ENCODE peak calls at places on chromosome 22, in eight cellular contexts. One of them, this sample, is unnamed.

GRCh38 chr22:38190581-38190980 is 9.0 kb upstream of the PLA2G6 start:
- DNase-seq in fibroblast of lung: no peak
- DNase-seq in tibial artery: no peak
- DNase-seq in AG04450: no peak
- DNase-seq in BJ: no peak
- DNase-seq in sigmoid colon: no peak
- DNase-seq in GM12864: no peak
- DNase-seq in upper lobe of right lung: no peak
- DNase-seq in this sample: no peak

GRCh38 chr22:45552580-45553332 is 50.1 kb downstream of the FBLN1 start:
- DNase-seq in fibroblast of lung: peak; percentile 97
- DNase-seq in tibial artery: peak; percentile 81
- DNase-seq in AG04450: peak; percentile 90
- DNase-seq in BJ: peak; percentile 79
- DNase-seq in sigmoid colon: peak; percentile 82
- DNase-seq in GM12864: no peak
- DNase-seq in upper lobe of right lung: peak; percentile 86
- DNase-seq in this sample: no peak

GRCh38 chr22:21937041-21937820 is 15.4 kb downstream of the PPM1F start:
- DNase-seq in fibroblast of lung: no peak
- DNase-seq in tibial artery: peak; percentile 72
- DNase-seq in AG04450: no peak
- DNase-seq in BJ: no peak
- DNase-seq in sigmoid colon: no peak
- DNase-seq in GM12864: no peak
- DNase-seq in upper lobe of right lung: no peak
- DNase-seq in this sample: no peak

GRCh38 chr22:30649430-30650007 is 13.9 kb downstream of the SLC35E4 start:
- DNase-seq in fibroblast of lung: peak; percentile 77
- DNase-seq in tibial artery: no peak
- DNase-seq in AG04450: no peak
- DNase-seq in BJ: no peak
- DNase-seq in sigmoid colon: no peak
- DNase-seq in GM12864: no peak
- DNase-seq in upper lobe of right lung: no peak
- DNase-seq in this sample: no peak

GRCh38 chr22:38964989-38965388 is 7.6 kb downstream of the APOBEC3A start:
- DNase-seq in fibroblast of lung: no peak
- DNase-seq in tibial artery: no peak
- DNase-seq in AG04450: no peak
- DNase-seq in BJ: no peak
- DNase-seq in sigmoid colon: no peak
- DNase-seq in GM12864: no peak
- DNase-seq in upper lobe of right lung: no peak
- DNase-seq in this sample: no peak

GRCh38 chr22:20566420-20567260 is 59.2 kb downstream of the MED15 start:
- DNase-seq in fibroblast of lung: peak; percentile 95
- DNase-seq in tibial artery: no peak
- DNase-seq in AG04450: no peak
- DNase-seq in BJ: no peak
- DNase-seq in sigmoid colon: peak; percentile 78
- DNase-seq in GM12864: no peak
- DNase-seq in upper lobe of right lung: peak; percentile 63
- DNase-seq in this sample: no peak

GRCh38 chr22:22810018-22810427 is 77.6 kb upstream of the IGLL5 start:
- DNase-seq in fibroblast of lung: peak; percentile 21
- DNase-seq in tibial artery: peak; percentile 60
- DNase-seq in AG04450: no peak
- DNase-seq in BJ: no peak
- DNase-seq in sigmoid colon: no peak
- DNase-seq in GM12864: peak; percentile 37
- DNase-seq in upper lobe of right lung: peak; percentile 76
- DNase-seq in this sample: no peak

GRCh38 chr22:22704156-22704946 is 59.9 kb downstream of the GGTLC2 start:
- DNase-seq in fibroblast of lung: no peak
- DNase-seq in tibial artery: peak; percentile 38
- DNase-seq in AG04450: no peak
- DNase-seq in BJ: no peak
- DNase-seq in sigmoid colon: no peak
- DNase-seq in GM12864: no peak
- DNase-seq in upper lobe of right lung: no peak
- DNase-seq in this sample: no peak

GRCh38 chr22:23657712-23658111 is 25.6 kb upstream of the DRICH1 start:
- DNase-seq in fibroblast of lung: no peak
- DNase-seq in tibial artery: no peak
- DNase-seq in AG04450: no peak
- DNase-seq in BJ: no peak
- DNase-seq in sigmoid colon: no peak
- DNase-seq in GM12864: no peak
- DNase-seq in upper lobe of right lung: peak; percentile 1
- DNase-seq in this sample: no peak

GRCh38 chr22:19884161-19884953 is 29.7 kb upstream of the GNB1L start:
- DNase-seq in fibroblast of lung: no peak
- DNase-seq in tibial artery: peak; percentile 61
- DNase-seq in AG04450: no peak
- DNase-seq in BJ: no peak
- DNase-seq in sigmoid colon: peak; percentile 56
- DNase-seq in GM12864: no peak
- DNase-seq in upper lobe of right lung: peak; percentile 43
- DNase-seq in this sample: no peak

GRCh38 chr22:37623075-37624016 is 14.7 kb downstream of the GGA1 start:
- DNase-seq in fibroblast of lung: peak; percentile 57
- DNase-seq in tibial artery: peak; percentile 76
- DNase-seq in AG04450: no peak
- DNase-seq in BJ: no peak
- DNase-seq in sigmoid colon: peak; percentile 85
- DNase-seq in GM12864: no peak
- DNase-seq in upper lobe of right lung: peak; percentile 85
- DNase-seq in this sample: no peak

GRCh38 chr22:38401336-38402084 is 53.5 kb downstream of the KCNJ4 start:
- DNase-seq in fibroblast of lung: no peak
- DNase-seq in tibial artery: no peak
- DNase-seq in AG04450: no peak
- DNase-seq in BJ: no peak
- DNase-seq in sigmoid colon: no peak
- DNase-seq in GM12864: no peak
- DNase-seq in upper lobe of right lung: peak; percentile 53
- DNase-seq in this sample: no peak

GRCh38 chr22:46070722-46071450 is 79.4 kb upstream of the PPARA start:
- DNase-seq in fibroblast of lung: peak; percentile 59
- DNase-seq in tibial artery: peak; percentile 86
- DNase-seq in AG04450: no peak
- DNase-seq in BJ: no peak
- DNase-seq in sigmoid colon: peak; percentile 81
- DNase-seq in GM12864: no peak
- DNase-seq in upper lobe of right lung: peak; percentile 89
- DNase-seq in this sample: no peak

GRCh38 chr22:33757443-33758124 is 162.7 kb downstream of the LARGE1 start:
- DNase-seq in fibroblast of lung: no peak
- DNase-seq in tibial artery: no peak
- DNase-seq in AG04450: no peak
- DNase-seq in BJ: no peak
- DNase-seq in sigmoid colon: no peak
- DNase-seq in GM12864: no peak
- DNase-seq in upper lobe of right lung: no peak
- DNase-seq in this sample: no peak

GRCh38 chr22:33758125-33758483 is 162.2 kb downstream of the LARGE1 start:
- DNase-seq in fibroblast of lung: no peak
- DNase-seq in tibial artery: no peak
- DNase-seq in AG04450: no peak
- DNase-seq in BJ: no peak
- DNase-seq in sigmoid colon: no peak
- DNase-seq in GM12864: no peak
- DNase-seq in upper lobe of right lung: no peak
- DNase-seq in this sample: no peak

GRCh38 chr22:33757041-33757440 is 163.2 kb downstream of the LARGE1 start:
- DNase-seq in fibroblast of lung: no peak
- DNase-seq in tibial artery: no peak
- DNase-seq in AG04450: no peak
- DNase-seq in BJ: no peak
- DNase-seq in sigmoid colon: no peak
- DNase-seq in GM12864: no peak
- DNase-seq in upper lobe of right lung: no peak
- DNase-seq in this sample: no peak

GRCh38 chr22:33758961-33759360 is 161.3 kb downstream of the LARGE1 start:
- DNase-seq in fibroblast of lung: no peak
- DNase-seq in tibial artery: no peak
- DNase-seq in AG04450: no peak
- DNase-seq in BJ: no peak
- DNase-seq in sigmoid colon: no peak
- DNase-seq in GM12864: no peak
- DNase-seq in upper lobe of right lung: no peak
- DNase-seq in this sample: no peak

GRCh38 chr22:33756508-33756949 is 163.7 kb downstream of the LARGE1 start:
- DNase-seq in fibroblast of lung: no peak
- DNase-seq in tibial artery: no peak
- DNase-seq in AG04450: no peak
- DNase-seq in BJ: no peak
- DNase-seq in sigmoid colon: no peak
- DNase-seq in GM12864: no peak
- DNase-seq in upper lobe of right lung: no peak
- DNase-seq in this sample: no peak
- TF ChIP-seq CTCF in fibroblast of lung: no peak
- TF ChIP-seq CTCF in tibial artery: no peak
- TF ChIP-seq CTCF in AG04450: no peak
- TF ChIP-seq CTCF in BJ: no peak
- TF ChIP-seq CTCF in sigmoid colon: no peak
- TF ChIP-seq CTCF in GM12864: peak; percentile 13
- TF ChIP-seq CTCF in upper lobe of right lung: no peak
- TF ChIP-seq CTCF in this sample: no peak

GRCh38 chr22:49450521-49450920 is 377.2 kb downstream of the BRD1 start:
- DNase-seq in fibroblast of lung: no peak
- DNase-seq in tibial artery: no peak
- DNase-seq in AG04450: no peak
- DNase-seq in BJ: no peak
- DNase-seq in sigmoid colon: no peak
- DNase-seq in GM12864: no peak
- DNase-seq in upper lobe of right lung: no peak
- DNase-seq in this sample: no peak

GRCh38 chr22:49449377-49449776 is 378.3 kb downstream of the BRD1 start:
- DNase-seq in fibroblast of lung: no peak
- DNase-seq in tibial artery: no peak
- DNase-seq in AG04450: no peak
- DNase-seq in BJ: no peak
- DNase-seq in sigmoid colon: no peak
- DNase-seq in GM12864: no peak
- DNase-seq in upper lobe of right lung: no peak
- DNase-seq in this sample: no peak

GRCh38 chr22:49449811-49450386 is 377.8 kb downstream of the BRD1 start:
- DNase-seq in fibroblast of lung: no peak
- DNase-seq in tibial artery: no peak
- DNase-seq in AG04450: no peak
- DNase-seq in BJ: no peak
- DNase-seq in sigmoid colon: no peak
- DNase-seq in GM12864: no peak
- DNase-seq in upper lobe of right lung: no peak
- DNase-seq in this sample: no peak

GRCh38 chr22:49447837-49448236 is 379.8 kb downstream of the BRD1 start:
- DNase-seq in fibroblast of lung: no peak
- DNase-seq in tibial artery: peak; percentile 44
- DNase-seq in AG04450: no peak
- DNase-seq in BJ: no peak
- DNase-seq in sigmoid colon: no peak
- DNase-seq in GM12864: no peak
- DNase-seq in upper lobe of right lung: no peak
- DNase-seq in this sample: no peak

DNA sequence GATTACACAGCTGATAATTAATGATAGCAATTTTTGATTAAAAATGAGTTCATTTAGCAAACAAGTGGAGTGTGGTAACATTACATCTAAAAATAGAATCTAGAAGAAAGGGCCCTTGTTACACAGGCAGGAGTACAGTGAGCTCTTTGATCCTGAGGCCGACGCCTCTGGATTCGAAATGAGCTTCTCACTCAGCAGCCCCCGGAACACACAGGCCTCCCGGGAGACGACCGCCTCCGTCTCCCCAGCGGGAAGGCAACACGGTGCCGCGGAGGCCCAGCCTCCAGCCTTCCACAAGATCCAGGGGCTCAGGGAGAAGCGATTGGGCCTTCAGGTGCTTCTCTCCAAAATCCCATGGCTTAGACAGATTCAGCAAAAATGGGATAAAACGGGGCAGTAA is 379.1 kb downstream of the BRD1 start:
- DNase-seq in fibroblast of lung: no peak
- DNase-seq in tibial artery: peak; percentile 43
- DNase-seq in AG04450: no peak
- DNase-seq in BJ: no peak
- DNase-seq in sigmoid colon: no peak
- DNase-seq in GM12864: no peak
- DNase-seq in upper lobe of right lung: no peak
- DNase-seq in this sample: no peak
- H3K4me3 ChIP-seq in fibroblast of lung: no peak overlapping the region
- H3K4me3 ChIP-seq in tibial artery: no peak overlapping the region
- H3K4me3 ChIP-seq in AG04450: no peak overlapping the region
- H3K4me3 ChIP-seq in BJ: no peak overlapping the region
- H3K4me3 ChIP-seq in sigmoid colon: no peak overlapping the region
- H3K4me3 ChIP-seq in GM12864: no peak overlapping the region
- H3K4me3 ChIP-seq in upper lobe of right lung: no peak overlapping the region
- H3K4me3 ChIP-seq in this sample: no peak overlapping the region

DNA sequence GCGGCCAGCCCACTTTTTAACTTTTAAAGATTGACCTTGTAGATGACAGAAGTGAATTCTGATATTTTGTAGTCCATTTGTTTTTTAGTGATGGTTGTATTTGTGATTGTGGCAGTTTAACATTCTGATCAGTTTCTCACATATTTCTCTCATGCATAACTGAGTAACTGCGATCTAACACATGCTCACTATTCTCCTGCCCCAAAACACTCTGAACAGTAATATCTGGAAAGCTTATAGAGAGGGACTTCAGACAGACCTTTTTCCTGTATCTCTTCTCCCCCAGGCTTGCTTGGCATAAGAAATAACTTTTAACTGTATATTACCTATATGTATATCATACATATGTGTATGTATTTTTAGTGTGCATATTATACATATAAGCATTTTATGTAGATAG is 37.3 kb upstream of the MYO18B start:
- DNase-seq in fibroblast of lung: no peak
- DNase-seq in tibial artery: no peak
- DNase-seq in AG04450: no peak
- DNase-seq in BJ: no peak
- DNase-seq in sigmoid colon: no peak
- DNase-seq in GM12864: no peak
- DNase-seq in upper lobe of right lung: no peak
- DNase-seq in this sample: no peak
- TF ChIP-seq CTCF in fibroblast of lung: no peak
- TF ChIP-seq CTCF in tibial artery: no peak
- TF ChIP-seq CTCF in AG04450: no peak
- TF ChIP-seq CTCF in BJ: no peak
- TF ChIP-seq CTCF in sigmoid colon: no peak
- TF ChIP-seq CTCF in GM12864: no peak
- TF ChIP-seq CTCF in upper lobe of right lung: no peak
- TF ChIP-seq CTCF in this sample: no peak

DNA sequence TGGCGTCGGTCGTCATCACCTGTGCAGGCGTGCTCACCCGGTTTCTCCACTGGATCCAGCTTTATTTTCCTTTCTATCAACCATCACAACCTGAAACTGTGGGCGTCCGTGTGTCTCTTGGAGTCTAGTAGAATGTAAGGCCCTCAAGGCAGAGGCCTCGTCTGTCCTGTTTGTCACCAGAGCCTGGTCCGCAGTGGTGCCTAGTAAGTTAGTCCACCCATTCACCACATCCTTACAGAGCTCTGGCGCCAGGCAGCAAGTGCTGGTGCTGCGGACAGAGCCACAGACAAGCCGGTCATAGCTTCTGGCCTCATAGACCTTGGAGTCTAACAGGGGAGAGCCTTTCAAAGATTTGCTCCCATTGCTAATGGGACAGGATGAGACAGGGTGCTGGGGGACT is 64.4 kb upstream of the PARVG start:
- DNase-seq in fibroblast of lung: no peak
- DNase-seq in tibial artery: no peak
- DNase-seq in AG04450: no peak
- DNase-seq in BJ: no peak
- DNase-seq in sigmoid colon: peak; percentile 26
- DNase-seq in GM12864: no peak
- DNase-seq in upper lobe of right lung: no peak
- DNase-seq in this sample: no peak
- H3K4me3 ChIP-seq in fibroblast of lung: no peak overlapping the region
- H3K4me3 ChIP-seq in tibial artery: no peak overlapping the region
- H3K4me3 ChIP-seq in AG04450: no peak overlapping the region
- H3K4me3 ChIP-seq in BJ: no peak overlapping the region
- H3K4me3 ChIP-seq in sigmoid colon: no peak overlapping the region
- H3K4me3 ChIP-seq in GM12864: no peak overlapping the region
- H3K4me3 ChIP-seq in upper lobe of right lung: no peak overlapping the region
- H3K4me3 ChIP-seq in this sample: no peak overlapping the region